ENCODE peak calls at places on chromosomes 11 and 22, in seven cellular contexts. One of them, this sample, is unnamed.

GRCh38 chr11:121521145-121522042 is 68.6 kb upstream of the SORL1-AS1 start:
- DNase-seq in stimulated activated CD8-positive, alpha-beta memory T cell treated with anti-CD3 and anti-CD28 coated beads, Interleukin-2, amount 100 ng/mL, for 48 hours: no peak
- DNase-seq in stimulated activated CD4-positive, alpha-beta T cell treated with anti-CD3 and anti-CD28 coated beads, Interleukin-2, amount 100 ng/mL, for 24 hours: no peak
- DNase-seq in NCI-H1105 treated with DMSO at 0.1 percent for 48 hours: no peak
- DNase-seq in osteocyte: peak
- DNase-seq in NCI-H460: no peak
- DNase-seq in AG08395: no peak
- DNase-seq in this sample: peak

GRCh38 chr22:20434773-20435172 is 2.9 kb downstream of the SCARF2 start:
- DNase-seq in AG08395: no peak
- DNase-seq in osteocyte: no peak
- DNase-seq in stimulated activated CD8-positive, alpha-beta memory T cell treated with anti-CD3 and anti-CD28 coated beads, Interleukin-2, amount 100 ng/mL, for 48 hours: no peak
- DNase-seq in NCI-H1105 treated with DMSO at 0.1 percent for 48 hours: no peak
- DNase-seq in stimulated activated CD4-positive, alpha-beta T cell treated with anti-CD3 and anti-CD28 coated beads, Interleukin-2, amount 100 ng/mL, for 24 hours: no peak
- DNase-seq in NCI-H460: no peak
- DNase-seq in this sample: no peak

GRCh38 chr11:9170450-9170849 is 79.1 kb upstream of the SCUBE2 start:
- DNase-seq in osteocyte: no peak
- DNase-seq in AG08395: peak
- DNase-seq in NCI-H460: no peak
- DNase-seq in NCI-H1105 treated with DMSO at 0.1 percent for 48 hours: no peak
- DNase-seq in stimulated activated CD4-positive, alpha-beta T cell treated with anti-CD3 and anti-CD28 coated beads, Interleukin-2, amount 100 ng/mL, for 24 hours: no peak
- DNase-seq in stimulated activated CD8-positive, alpha-beta memory T cell treated with anti-CD3 and anti-CD28 coated beads, Interleukin-2, amount 100 ng/mL, for 48 hours: no peak
- DNase-seq in this sample: no peak

GRCh38 chr11:125947419-125948277 is 1.8 kb downstream of the VSIG10L2 start:
- DNase-seq in osteocyte: peak
- DNase-seq in NCI-H460: no peak
- DNase-seq in AG08395: no peak
- DNase-seq in stimulated activated CD8-positive, alpha-beta memory T cell treated with anti-CD3 and anti-CD28 coated beads, Interleukin-2, amount 100 ng/mL, for 48 hours: no peak
- DNase-seq in NCI-H1105 treated with DMSO at 0.1 percent for 48 hours: no peak
- DNase-seq in stimulated activated CD4-positive, alpha-beta T cell treated with anti-CD3 and anti-CD28 coated beads, Interleukin-2, amount 100 ng/mL, for 24 hours: no peak
- DNase-seq in this sample: no peak

GRCh38 chr22:46596819-46597218 is 23.4 kb upstream of the GRAMD4 start:
- DNase-seq in stimulated activated CD4-positive, alpha-beta T cell treated with anti-CD3 and anti-CD28 coated beads, Interleukin-2, amount 100 ng/mL, for 24 hours: no peak
- DNase-seq in AG08395: no peak
- DNase-seq in osteocyte: no peak
- DNase-seq in NCI-H460: no peak
- DNase-seq in NCI-H1105 treated with DMSO at 0.1 percent for 48 hours: peak
- DNase-seq in stimulated activated CD8-positive, alpha-beta memory T cell treated with anti-CD3 and anti-CD28 coated beads, Interleukin-2, amount 100 ng/mL, for 48 hours: no peak
- DNase-seq in this sample: no peak

GRCh38 chr11:126140932-126141291 is 70.5 kb downstream of the RPUSD4 start:
- DNase-seq in osteocyte: no peak
- DNase-seq in NCI-H460: no peak
- DNase-seq in NCI-H1105 treated with DMSO at 0.1 percent for 48 hours: peak
- DNase-seq in AG08395: peak
- DNase-seq in stimulated activated CD8-positive, alpha-beta memory T cell treated with anti-CD3 and anti-CD28 coated beads, Interleukin-2, amount 100 ng/mL, for 48 hours: no peak
- DNase-seq in stimulated activated CD4-positive, alpha-beta T cell treated with anti-CD3 and anti-CD28 coated beads, Interleukin-2, amount 100 ng/mL, for 24 hours: no peak
- DNase-seq in this sample: peak

GRCh38 chr22:21567456-21568206 is at the start of gene UBE2L3:
- DNase-seq in stimulated activated CD4-positive, alpha-beta T cell treated with anti-CD3 and anti-CD28 coated beads, Interleukin-2, amount 100 ng/mL, for 24 hours: peak
- DNase-seq in stimulated activated CD8-positive, alpha-beta memory T cell treated with anti-CD3 and anti-CD28 coated beads, Interleukin-2, amount 100 ng/mL, for 48 hours: peak
- DNase-seq in NCI-H1105 treated with DMSO at 0.1 percent for 48 hours: peak
- DNase-seq in osteocyte: peak
- DNase-seq in AG08395: peak
- DNase-seq in NCI-H460: peak
- DNase-seq in this sample: peak

GRCh38 chr11:18312012-18312411 is 9.9 kb downstream of the HPS5 start:
- DNase-seq in stimulated activated CD4-positive, alpha-beta T cell treated with anti-CD3 and anti-CD28 coated beads, Interleukin-2, amount 100 ng/mL, for 24 hours: no peak
- DNase-seq in AG08395: peak
- DNase-seq in NCI-H460: no peak
- DNase-seq in stimulated activated CD8-positive, alpha-beta memory T cell treated with anti-CD3 and anti-CD28 coated beads, Interleukin-2, amount 100 ng/mL, for 48 hours: no peak
- DNase-seq in NCI-H1105 treated with DMSO at 0.1 percent for 48 hours: no peak
- DNase-seq in osteocyte: no peak
- DNase-seq in this sample: no peak

GRCh38 chr22:21714059-21714770 is 21.4 kb downstream of the YPEL1 start:
- DNase-seq in stimulated activated CD8-positive, alpha-beta memory T cell treated with anti-CD3 and anti-CD28 coated beads, Interleukin-2, amount 100 ng/mL, for 48 hours: no peak
- DNase-seq in osteocyte: no peak
- DNase-seq in NCI-H1105 treated with DMSO at 0.1 percent for 48 hours: no peak
- DNase-seq in stimulated activated CD4-positive, alpha-beta T cell treated with anti-CD3 and anti-CD28 coated beads, Interleukin-2, amount 100 ng/mL, for 24 hours: no peak
- DNase-seq in NCI-H460: no peak
- DNase-seq in AG08395: no peak
- DNase-seq in this sample: no peak

GRCh38 chr11:47143322-47143721 is 33.4 kb downstream of the ARFGAP2 start:
- DNase-seq in stimulated activated CD8-positive, alpha-beta memory T cell treated with anti-CD3 and anti-CD28 coated beads, Interleukin-2, amount 100 ng/mL, for 48 hours: no peak
- DNase-seq in NCI-H1105 treated with DMSO at 0.1 percent for 48 hours: no peak
- DNase-seq in AG08395: peak
- DNase-seq in NCI-H460: no peak
- DNase-seq in stimulated activated CD4-positive, alpha-beta T cell treated with anti-CD3 and anti-CD28 coated beads, Interleukin-2, amount 100 ng/mL, for 24 hours: no peak
- DNase-seq in osteocyte: no peak
- DNase-seq in this sample: no peak

GRCh38 chr11:120674537-120674936 is 163.0 kb downstream of the GRIK4 start:
- DNase-seq in stimulated activated CD4-positive, alpha-beta T cell treated with anti-CD3 and anti-CD28 coated beads, Interleukin-2, amount 100 ng/mL, for 24 hours: no peak
- DNase-seq in NCI-H460: no peak
- DNase-seq in osteocyte: no peak
- DNase-seq in AG08395: no peak
- DNase-seq in stimulated activated CD8-positive, alpha-beta memory T cell treated with anti-CD3 and anti-CD28 coated beads, Interleukin-2, amount 100 ng/mL, for 48 hours: no peak
- DNase-seq in NCI-H1105 treated with DMSO at 0.1 percent for 48 hours: no peak
- DNase-seq in this sample: no peak

GRCh38 chr11:89495951-89496350 is 4.8 kb upstream of the NOX4 start:
- DNase-seq in AG08395: peak
- DNase-seq in stimulated activated CD4-positive, alpha-beta T cell treated with anti-CD3 and anti-CD28 coated beads, Interleukin-2, amount 100 ng/mL, for 24 hours: no peak
- DNase-seq in NCI-H1105 treated with DMSO at 0.1 percent for 48 hours: no peak
- DNase-seq in stimulated activated CD8-positive, alpha-beta memory T cell treated with anti-CD3 and anti-CD28 coated beads, Interleukin-2, amount 100 ng/mL, for 48 hours: no peak
- DNase-seq in osteocyte: no peak
- DNase-seq in NCI-H460: no peak
- DNase-seq in this sample: no peak

GRCh38 chr11:126725521-126725920 is 275.0 kb downstream of the KIRREL3 start:
- DNase-seq in NCI-H460: no peak
- DNase-seq in stimulated activated CD4-positive, alpha-beta T cell treated with anti-CD3 and anti-CD28 coated beads, Interleukin-2, amount 100 ng/mL, for 24 hours: no peak
- DNase-seq in NCI-H1105 treated with DMSO at 0.1 percent for 48 hours: no peak
- DNase-seq in AG08395: no peak
- DNase-seq in stimulated activated CD8-positive, alpha-beta memory T cell treated with anti-CD3 and anti-CD28 coated beads, Interleukin-2, amount 100 ng/mL, for 48 hours: no peak
- DNase-seq in osteocyte: no peak
- DNase-seq in this sample: no peak

GRCh38 chr22:36385491-36386350 is 2.0 kb downstream of the MYH9 start:
- DNase-seq in stimulated activated CD4-positive, alpha-beta T cell treated with anti-CD3 and anti-CD28 coated beads, Interleukin-2, amount 100 ng/mL, for 24 hours: peak
- DNase-seq in stimulated activated CD8-positive, alpha-beta memory T cell treated with anti-CD3 and anti-CD28 coated beads, Interleukin-2, amount 100 ng/mL, for 48 hours: peak
- DNase-seq in NCI-H1105 treated with DMSO at 0.1 percent for 48 hours: peak
- DNase-seq in AG08395: peak
- DNase-seq in osteocyte: no peak
- DNase-seq in NCI-H460: no peak
- DNase-seq in this sample: peak

GRCh38 chr11:121522043-121522941 is 69.5 kb upstream of the SORL1-AS1 start:
- DNase-seq in AG08395: no peak
- DNase-seq in NCI-H1105 treated with DMSO at 0.1 percent for 48 hours: no peak
- DNase-seq in stimulated activated CD4-positive, alpha-beta T cell treated with anti-CD3 and anti-CD28 coated beads, Interleukin-2, amount 100 ng/mL, for 24 hours: no peak
- DNase-seq in stimulated activated CD8-positive, alpha-beta memory T cell treated with anti-CD3 and anti-CD28 coated beads, Interleukin-2, amount 100 ng/mL, for 48 hours: no peak
- DNase-seq in NCI-H460: no peak
- DNase-seq in osteocyte: peak
- DNase-seq in this sample: peak

GRCh38 chr11:70551323-70552166 is 153.2 kb downstream of the CTTN start:
- DNase-seq in osteocyte: no peak
- DNase-seq in stimulated activated CD8-positive, alpha-beta memory T cell treated with anti-CD3 and anti-CD28 coated beads, Interleukin-2, amount 100 ng/mL, for 48 hours: no peak
- DNase-seq in NCI-H460: no peak
- DNase-seq in stimulated activated CD4-positive, alpha-beta T cell treated with anti-CD3 and anti-CD28 coated beads, Interleukin-2, amount 100 ng/mL, for 24 hours: no peak
- DNase-seq in NCI-H1105 treated with DMSO at 0.1 percent for 48 hours: no peak
- DNase-seq in AG08395: no peak
- DNase-seq in this sample: no peak

GRCh38 chr22:30860176-30861105 is 108.1 kb downstream of the MORC2 start:
- DNase-seq in osteocyte: peak
- DNase-seq in AG08395: no peak
- DNase-seq in NCI-H460: no peak
- DNase-seq in stimulated activated CD8-positive, alpha-beta memory T cell treated with anti-CD3 and anti-CD28 coated beads, Interleukin-2, amount 100 ng/mL, for 48 hours: no peak
- DNase-seq in stimulated activated CD4-positive, alpha-beta T cell treated with anti-CD3 and anti-CD28 coated beads, Interleukin-2, amount 100 ng/mL, for 24 hours: no peak
- DNase-seq in NCI-H1105 treated with DMSO at 0.1 percent for 48 hours: no peak
- DNase-seq in this sample: no peak

GRCh38 chr11:47387944-47388696 is 9.8 kb upstream of the SPI1 start:
- DNase-seq in osteocyte: no peak
- DNase-seq in stimulated activated CD8-positive, alpha-beta memory T cell treated with anti-CD3 and anti-CD28 coated beads, Interleukin-2, amount 100 ng/mL, for 48 hours: no peak
- DNase-seq in NCI-H460: no peak
- DNase-seq in stimulated activated CD4-positive, alpha-beta T cell treated with anti-CD3 and anti-CD28 coated beads, Interleukin-2, amount 100 ng/mL, for 24 hours: no peak
- DNase-seq in NCI-H1105 treated with DMSO at 0.1 percent for 48 hours: no peak
- DNase-seq in AG08395: no peak
- DNase-seq in this sample: no peak

GRCh38 chr22:43561421-43562178 is 149.8 kb downstream of the MPPED1 start:
- DNase-seq in stimulated activated CD8-positive, alpha-beta memory T cell treated with anti-CD3 and anti-CD28 coated beads, Interleukin-2, amount 100 ng/mL, for 48 hours: no peak
- DNase-seq in NCI-H460: no peak
- DNase-seq in stimulated activated CD4-positive, alpha-beta T cell treated with anti-CD3 and anti-CD28 coated beads, Interleukin-2, amount 100 ng/mL, for 24 hours: no peak
- DNase-seq in AG08395: no peak
- DNase-seq in osteocyte: no peak
- DNase-seq in NCI-H1105 treated with DMSO at 0.1 percent for 48 hours: no peak
- DNase-seq in this sample: peak

GRCh38 chr11:107659310-107659709 is 52.5 kb downstream of the SLN start:
- DNase-seq in stimulated activated CD8-positive, alpha-beta memory T cell treated with anti-CD3 and anti-CD28 coated beads, Interleukin-2, amount 100 ng/mL, for 48 hours: no peak
- DNase-seq in AG08395: no peak
- DNase-seq in osteocyte: no peak
- DNase-seq in NCI-H460: no peak
- DNase-seq in NCI-H1105 treated with DMSO at 0.1 percent for 48 hours: no peak
- DNase-seq in stimulated activated CD4-positive, alpha-beta T cell treated with anti-CD3 and anti-CD28 coated beads, Interleukin-2, amount 100 ng/mL, for 24 hours: no peak
- DNase-seq in this sample: no peak

GRCh38 chr11:119772581-119772980 is 43.6 kb upstream of the NECTIN1 start:
- DNase-seq in NCI-H1105 treated with DMSO at 0.1 percent for 48 hours: no peak
- DNase-seq in stimulated activated CD4-positive, alpha-beta T cell treated with anti-CD3 and anti-CD28 coated beads, Interleukin-2, amount 100 ng/mL, for 24 hours: no peak
- DNase-seq in NCI-H460: no peak
- DNase-seq in stimulated activated CD8-positive, alpha-beta memory T cell treated with anti-CD3 and anti-CD28 coated beads, Interleukin-2, amount 100 ng/mL, for 48 hours: no peak
- DNase-seq in osteocyte: no peak
- DNase-seq in AG08395: no peak
- DNase-seq in this sample: no peak

GRCh38 chr11:27216268-27217149 is 146.5 kb downstream of the CCDC34 start:
- DNase-seq in NCI-H460: no peak
- DNase-seq in osteocyte: no peak
- DNase-seq in stimulated activated CD8-positive, alpha-beta memory T cell treated with anti-CD3 and anti-CD28 coated beads, Interleukin-2, amount 100 ng/mL, for 48 hours: no peak
- DNase-seq in stimulated activated CD4-positive, alpha-beta T cell treated with anti-CD3 and anti-CD28 coated beads, Interleukin-2, amount 100 ng/mL, for 24 hours: no peak
- DNase-seq in AG08395: peak
- DNase-seq in NCI-H1105 treated with DMSO at 0.1 percent for 48 hours: peak
- DNase-seq in this sample: peak

GRCh38 chr11:122365545-122366380 is 249.7 kb upstream of the BLID start:
- DNase-seq in AG08395: no peak
- DNase-seq in osteocyte: no peak
- DNase-seq in stimulated activated CD8-positive, alpha-beta memory T cell treated with anti-CD3 and anti-CD28 coated beads, Interleukin-2, amount 100 ng/mL, for 48 hours: no peak
- DNase-seq in NCI-H460: no peak
- DNase-seq in NCI-H1105 treated with DMSO at 0.1 percent for 48 hours: no peak
- DNase-seq in stimulated activated CD4-positive, alpha-beta T cell treated with anti-CD3 and anti-CD28 coated beads, Interleukin-2, amount 100 ng/mL, for 24 hours: no peak
- DNase-seq in this sample: no peak

GRCh38 chr11:61092280-61092766 is 10.0 kb upstream of the CD5 start:
- DNase-seq in NCI-H460: no peak
- DNase-seq in NCI-H1105 treated with DMSO at 0.1 percent for 48 hours: no peak
- DNase-seq in stimulated activated CD8-positive, alpha-beta memory T cell treated with anti-CD3 and anti-CD28 coated beads, Interleukin-2, amount 100 ng/mL, for 48 hours: no peak
- DNase-seq in AG08395: no peak
- DNase-seq in osteocyte: no peak
- DNase-seq in stimulated activated CD4-positive, alpha-beta T cell treated with anti-CD3 and anti-CD28 coated beads, Interleukin-2, amount 100 ng/mL, for 24 hours: peak
- DNase-seq in this sample: no peak

GRCh38 chr22:38317995-38318715 is 922 bp upstream of the CSNK1E start:
- DNase-seq in NCI-H1105 treated with DMSO at 0.1 percent for 48 hours: no peak
- DNase-seq in stimulated activated CD4-positive, alpha-beta T cell treated with anti-CD3 and anti-CD28 coated beads, Interleukin-2, amount 100 ng/mL, for 24 hours: no peak
- DNase-seq in stimulated activated CD8-positive, alpha-beta memory T cell treated with anti-CD3 and anti-CD28 coated beads, Interleukin-2, amount 100 ng/mL, for 48 hours: no peak
- DNase-seq in AG08395: peak
- DNase-seq in osteocyte: no peak
- DNase-seq in NCI-H460: peak
- DNase-seq in this sample: peak

GRCh38 chr11:65873280-65874156 is 918 bp upstream of the EFEMP2 start:
- DNase-seq in osteocyte: peak
- DNase-seq in AG08395: peak
- DNase-seq in stimulated activated CD4-positive, alpha-beta T cell treated with anti-CD3 and anti-CD28 coated beads, Interleukin-2, amount 100 ng/mL, for 24 hours: peak
- DNase-seq in stimulated activated CD8-positive, alpha-beta memory T cell treated with anti-CD3 and anti-CD28 coated beads, Interleukin-2, amount 100 ng/mL, for 48 hours: peak
- DNase-seq in NCI-H460: peak
- DNase-seq in NCI-H1105 treated with DMSO at 0.1 percent for 48 hours: peak
- DNase-seq in this sample: peak

GRCh38 chr11:19027829-19028595 is 32.5 kb downstream of the MRGPRX2 start:
- DNase-seq in NCI-H1105 treated with DMSO at 0.1 percent for 48 hours: no peak
- DNase-seq in AG08395: peak
- DNase-seq in stimulated activated CD8-positive, alpha-beta memory T cell treated with anti-CD3 and anti-CD28 coated beads, Interleukin-2, amount 100 ng/mL, for 48 hours: no peak
- DNase-seq in osteocyte: no peak
- DNase-seq in stimulated activated CD4-positive, alpha-beta T cell treated with anti-CD3 and anti-CD28 coated beads, Interleukin-2, amount 100 ng/mL, for 24 hours: no peak
- DNase-seq in NCI-H460: no peak
- DNase-seq in this sample: no peak